ENCODE peak calls at places on chromosomes 2 and 18, in four cellular contexts. One of them, this sample, is unnamed.

GRCh38 chr2:154067124-154067523 is 195.4 kb downstream of the GALNT13 start:
- DNase-seq in H9: no peak
- DNase-seq in trophoblast cell: no peak
- DNase-seq in neuronal stem cell: no peak
- DNase-seq in this sample: no peak

GRCh38 chr18:65435529-65435928 is 315.3 kb upstream of the CDH7 start:
- DNase-seq in trophoblast cell: no peak
- DNase-seq in H9: no peak
- DNase-seq in neuronal stem cell: no peak
- DNase-seq in this sample: no peak

GRCh38 chr2:60352491-60353405 is 200.7 kb downstream of the BCL11A start:
- DNase-seq in neuronal stem cell: no peak
- DNase-seq in H9: no peak
- DNase-seq in trophoblast cell: no peak
- DNase-seq in this sample: no peak

GRCh38 chr2:173231042-173231441 is 123.6 kb upstream of the CDCA7 start:
- DNase-seq in neuronal stem cell: no peak
- DNase-seq in trophoblast cell: no peak
- DNase-seq in H9: no peak
- DNase-seq in this sample: no peak

GRCh38 chr18:10271481-10271880 is 183.0 kb upstream of the APCDD1 start:
- DNase-seq in neuronal stem cell: no peak
- DNase-seq in trophoblast cell: no peak
- DNase-seq in H9: no peak
- DNase-seq in this sample: peak

GRCh38 chr2:10123281-10123680 is 742 bp downstream of the RRM2 start:
- DNase-seq in neuronal stem cell: no peak
- DNase-seq in trophoblast cell: no peak
- DNase-seq in H9: no peak
- DNase-seq in this sample: peak

GRCh38 chr2:233387667-233388528 is 33.6 kb downstream of the DGKD start:
- DNase-seq in H9: no peak
- DNase-seq in neuronal stem cell: no peak
- DNase-seq in trophoblast cell: no peak
- DNase-seq in this sample: peak

GRCh38 chr2:46915281-46915810 is at the start of gene MCFD2:
- DNase-seq in neuronal stem cell: no peak
- DNase-seq in trophoblast cell: peak
- DNase-seq in H9: no peak
- DNase-seq in this sample: peak

GRCh38 chr2:158776236-158776635 is 18.9 kb upstream of the DAPL1 start:
- DNase-seq in H9: no peak
- DNase-seq in trophoblast cell: no peak
- DNase-seq in neuronal stem cell: no peak
- DNase-seq in this sample: no peak

GRCh38 chr2:189629553-189630453 is 31.5 kb upstream of the ASNSD1 start:
- DNase-seq in trophoblast cell: no peak
- DNase-seq in neuronal stem cell: no peak
- DNase-seq in H9: no peak
- DNase-seq in this sample: peak

GRCh38 chr2:74806355-74806839 is 27.5 kb upstream of the HK2 start:
- DNase-seq in trophoblast cell: no peak
- DNase-seq in H9: no peak
- DNase-seq in neuronal stem cell: no peak
- DNase-seq in this sample: no peak

GRCh38 chr2:98356729-98357128 is 10.5 kb downstream of the CNGA3 start:
- DNase-seq in neuronal stem cell: no peak
- DNase-seq in trophoblast cell: peak
- DNase-seq in H9: no peak
- DNase-seq in this sample: no peak

GRCh38 chr18:48828201-48828580 is 122.6 kb downstream of the SMAD7 start:
- DNase-seq in trophoblast cell: no peak
- DNase-seq in neuronal stem cell: no peak
- DNase-seq in H9: no peak
- DNase-seq in this sample: no peak
- H3K23ac ChIP-seq in trophoblast cell: no peak
- H3K23ac ChIP-seq in neuronal stem cell: no peak
- H3K23ac ChIP-seq in H9: no peak
- H3K23ac ChIP-seq in this sample: no peak

GRCh38 chr2:224039770-224040088 is 643 bp upstream of the SERPINE2 start:
- DNase-seq in H9: peak
- DNase-seq in neuronal stem cell: no peak
- DNase-seq in trophoblast cell: peak
- DNase-seq in this sample: no peak

GRCh38 chr2:224042191-224042696 is 3.2 kb upstream of the SERPINE2 start:
- DNase-seq in neuronal stem cell: no peak
- DNase-seq in trophoblast cell: no peak
- DNase-seq in H9: no peak
- DNase-seq in this sample: peak

GRCh38 chr2:224039080-224039769 is at the start of gene SERPINE2:
- DNase-seq in trophoblast cell: peak
- DNase-seq in H9: peak
- DNase-seq in neuronal stem cell: peak
- DNase-seq in this sample: peak

GRCh38 chr2:224041554-224041953 is 2.5 kb upstream of the SERPINE2 start:
- DNase-seq in neuronal stem cell: no peak
- DNase-seq in trophoblast cell: no peak
- DNase-seq in H9: no peak
- DNase-seq in this sample: no peak

GRCh38 chr2:224040753-224041152 is 1.7 kb upstream of the SERPINE2 start:
- DNase-seq in H9: no peak
- DNase-seq in neuronal stem cell: no peak
- DNase-seq in trophoblast cell: no peak
- DNase-seq in this sample: no peak
- H3K27ac ChIP-seq in H9: no peak
- H3K27ac ChIP-seq in neuronal stem cell: no peak
- H3K27ac ChIP-seq in trophoblast cell: no peak
- H3K27ac ChIP-seq in this sample: no peak

GRCh38 chr18:51006061-51006818 is 23.8 kb upstream of the SMAD4 start:
- DNase-seq in trophoblast cell: peak
- DNase-seq in H9: no peak
- DNase-seq in neuronal stem cell: no peak
- DNase-seq in this sample: no peak

GRCh38 chr18:51010218-51010617 is 19.8 kb upstream of the SMAD4 start:
- DNase-seq in trophoblast cell: peak
- DNase-seq in neuronal stem cell: no peak
- DNase-seq in H9: no peak
- DNase-seq in this sample: no peak

GRCh38 chr18:51006948-51007786 is 22.8 kb upstream of the SMAD4 start:
- DNase-seq in H9: no peak
- DNase-seq in trophoblast cell: peak
- DNase-seq in neuronal stem cell: no peak
- DNase-seq in this sample: no peak

GRCh38 chr18:51009071-51009470 is 20.9 kb upstream of the SMAD4 start:
- DNase-seq in neuronal stem cell: no peak
- DNase-seq in trophoblast cell: no peak
- DNase-seq in H9: no peak
- DNase-seq in this sample: peak

GRCh38 chr18:51007787-51008134 is 22.3 kb upstream of the SMAD4 start:
- DNase-seq in neuronal stem cell: no peak
- DNase-seq in H9: no peak
- DNase-seq in trophoblast cell: no peak
- DNase-seq in this sample: no peak
- H3K23ac ChIP-seq in neuronal stem cell: no peak
- H3K23ac ChIP-seq in H9: no peak
- H3K23ac ChIP-seq in trophoblast cell: no peak
- H3K23ac ChIP-seq in this sample: no peak

GRCh38 chr2:156797832-156798231 is 361.7 kb downstream of the GPD2 start:
- DNase-seq in H9: no peak
- DNase-seq in neuronal stem cell: no peak
- DNase-seq in trophoblast cell: no peak
- DNase-seq in this sample: no peak
- H3K27ac ChIP-seq in H9: no peak
- H3K27ac ChIP-seq in neuronal stem cell: no peak
- H3K27ac ChIP-seq in trophoblast cell: no peak
- H3K27ac ChIP-seq in this sample: no peak

DNA sequence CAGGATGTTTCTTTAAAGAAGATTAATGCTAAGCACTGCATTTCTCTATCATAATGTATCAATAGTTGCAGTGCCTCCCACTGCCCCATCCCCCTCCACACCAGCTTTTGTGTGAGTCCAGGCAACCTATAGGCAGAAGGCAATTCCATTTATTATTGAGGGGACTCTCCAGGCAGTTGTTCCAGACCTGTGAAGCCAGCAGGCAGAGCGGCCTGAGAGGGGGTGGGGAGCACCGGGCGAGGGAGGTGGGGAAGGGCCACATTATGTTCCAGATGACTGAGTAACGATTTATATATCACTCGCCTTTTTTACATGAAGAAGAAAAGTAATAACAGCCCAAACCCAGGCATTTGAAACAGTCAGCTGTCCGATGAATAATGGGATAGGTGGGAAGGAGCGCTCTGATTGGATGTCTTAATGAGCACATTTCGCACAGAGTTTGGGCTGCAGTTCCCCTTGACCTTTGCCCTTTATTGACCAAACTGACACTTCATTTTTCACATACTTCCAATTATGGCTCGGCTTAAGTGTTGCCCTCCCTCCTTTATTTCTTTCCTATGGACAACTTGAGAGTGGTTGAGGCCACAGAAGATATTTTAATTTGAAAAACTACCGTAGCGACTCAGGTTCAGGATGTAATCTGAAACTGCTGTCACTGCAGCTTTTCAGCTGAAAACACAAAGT is 34.4 kb downstream of the MEIS1 start:
- DNase-seq in neuronal stem cell: no peak
- DNase-seq in H9: no peak
- DNase-seq in trophoblast cell: no peak
- DNase-seq in this sample: no peak
- H3K23ac ChIP-seq in neuronal stem cell: no peak
- H3K23ac ChIP-seq in H9: no peak
- H3K23ac ChIP-seq in trophoblast cell: no peak
- H3K23ac ChIP-seq in this sample: no peak